ENCODE peak calls at places on chromosomes 1 and 21, in five cellular contexts. One of them, this sample, is unnamed.

GRCh38 chr1:39671793-39672550 is at the start of gene NT5C1A:
- DNase-seq in CD8-positive, alpha-beta memory T cell: no peak
- DNase-seq in foreskin keratinocyte: no peak
- DNase-seq in effector memory CD4-positive, alpha-beta T cell: no peak
- DNase-seq in mesendoderm: no peak
- DNase-seq in this sample: no peak

GRCh38 chr1:247357062-247357780 is 25.6 kb upstream of the ZNF496 start:
- DNase-seq in CD8-positive, alpha-beta memory T cell: no peak
- DNase-seq in foreskin keratinocyte: no peak
- DNase-seq in effector memory CD4-positive, alpha-beta T cell: no peak
- DNase-seq in mesendoderm: peak; percentile 94
- DNase-seq in this sample: no peak

GRCh38 chr1:19009882-19010321 is 53.4 kb upstream of the IFFO2 start:
- DNase-seq in CD8-positive, alpha-beta memory T cell: no peak
- DNase-seq in foreskin keratinocyte: peak; percentile 81
- DNase-seq in effector memory CD4-positive, alpha-beta T cell: no peak
- DNase-seq in mesendoderm: peak; percentile 98
- DNase-seq in this sample: no peak

GRCh38 chr1:54222711-54223110 is 22.7 kb downstream of the MRPL37 start:
- DNase-seq in CD8-positive, alpha-beta memory T cell: no peak
- DNase-seq in foreskin keratinocyte: no peak
- DNase-seq in effector memory CD4-positive, alpha-beta T cell: no peak
- DNase-seq in mesendoderm: no peak
- DNase-seq in this sample: no peak

GRCh38 chr1:156532374-156532773 is 31.8 kb upstream of the MEF2D start:
- DNase-seq in CD8-positive, alpha-beta memory T cell: no peak
- DNase-seq in foreskin keratinocyte: no peak
- DNase-seq in effector memory CD4-positive, alpha-beta T cell: no peak
- DNase-seq in mesendoderm: no peak
- DNase-seq in this sample: no peak

GRCh38 chr1:168819668-168820067 is 90.7 kb upstream of the DPT start:
- DNase-seq in CD8-positive, alpha-beta memory T cell: no peak
- DNase-seq in foreskin keratinocyte: no peak
- DNase-seq in effector memory CD4-positive, alpha-beta T cell: no peak
- DNase-seq in mesendoderm: no peak
- DNase-seq in this sample: no peak

GRCh38 chr1:157496121-157496526 is 56.2 kb downstream of the FCRL5 start:
- DNase-seq in CD8-positive, alpha-beta memory T cell: no peak
- DNase-seq in foreskin keratinocyte: peak; percentile 31
- DNase-seq in effector memory CD4-positive, alpha-beta T cell: no peak
- DNase-seq in mesendoderm: peak; percentile 78
- DNase-seq in this sample: peak; percentile 23

GRCh38 chr1:97190326-97190725 is 468.7 kb downstream of the PTBP2 start:
- DNase-seq in CD8-positive, alpha-beta memory T cell: no peak
- DNase-seq in foreskin keratinocyte: peak; percentile 59
- DNase-seq in effector memory CD4-positive, alpha-beta T cell: no peak
- DNase-seq in mesendoderm: peak; percentile 12
- DNase-seq in this sample: no peak

GRCh38 chr1:61568460-61569211 is 156.3 kb downstream of the TM2D1 start:
- DNase-seq in CD8-positive, alpha-beta memory T cell: no peak
- DNase-seq in foreskin keratinocyte: no peak
- DNase-seq in effector memory CD4-positive, alpha-beta T cell: no peak
- DNase-seq in mesendoderm: no peak
- DNase-seq in this sample: no peak

GRCh38 chr1:39955547-39956539 is 898 bp downstream of the MFSD2A start:
- DNase-seq in CD8-positive, alpha-beta memory T cell: peak; percentile 21
- DNase-seq in foreskin keratinocyte: peak; percentile 67
- DNase-seq in effector memory CD4-positive, alpha-beta T cell: peak; percentile 21
- DNase-seq in mesendoderm: peak; percentile 48
- DNase-seq in this sample: peak; percentile 34

DNA sequence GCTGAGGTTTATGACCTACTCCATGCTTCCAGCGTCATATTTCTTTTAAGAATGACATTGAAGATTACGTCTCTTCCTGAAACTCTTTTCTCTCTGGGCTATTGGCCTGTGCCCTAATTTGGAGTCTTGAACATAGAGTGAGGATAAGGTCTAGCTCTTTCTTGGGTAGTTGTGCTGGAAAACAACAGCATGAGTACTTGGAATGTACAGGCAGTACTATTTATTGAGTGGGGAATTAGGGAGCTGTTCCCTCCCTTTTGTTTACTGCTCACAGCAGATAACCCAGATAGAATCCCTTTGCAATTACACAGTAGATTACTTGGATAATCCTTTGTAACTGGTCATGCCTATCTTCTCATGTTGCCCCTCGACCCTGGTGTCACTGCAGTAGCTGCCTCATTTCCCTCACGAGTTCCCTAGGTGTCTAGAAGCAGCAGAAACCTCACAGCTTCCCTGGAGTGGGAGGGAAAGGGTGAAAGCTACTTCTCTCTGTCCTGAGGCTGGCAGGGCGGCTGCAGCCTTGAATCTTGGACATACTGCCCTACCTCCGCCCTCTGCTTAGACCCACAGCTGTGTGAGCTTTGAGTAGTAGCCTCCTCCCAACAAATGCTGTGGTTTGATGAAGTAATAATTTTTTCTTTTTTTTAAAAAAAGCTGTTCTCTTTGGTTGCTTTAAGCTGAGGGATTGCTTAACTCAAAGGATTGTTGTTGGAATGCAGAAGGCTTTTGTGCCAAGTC is 70.5 kb downstream of the FGGY start:
- DNase-seq in CD8-positive, alpha-beta memory T cell: no peak
- DNase-seq in foreskin keratinocyte: peak; percentile 73
- DNase-seq in effector memory CD4-positive, alpha-beta T cell: no peak
- DNase-seq in mesendoderm: peak; percentile 44
- DNase-seq in this sample: no peak
- H3K27ac ChIP-seq in CD8-positive, alpha-beta memory T cell: no peak overlapping the region
- H3K27ac ChIP-seq in foreskin keratinocyte: no peak overlapping the region
- H3K27ac ChIP-seq in effector memory CD4-positive, alpha-beta T cell: no peak overlapping the region
- H3K27ac ChIP-seq in mesendoderm: no peak overlapping the region
- H3K27ac ChIP-seq in this sample: no peak overlapping the region

DNA sequence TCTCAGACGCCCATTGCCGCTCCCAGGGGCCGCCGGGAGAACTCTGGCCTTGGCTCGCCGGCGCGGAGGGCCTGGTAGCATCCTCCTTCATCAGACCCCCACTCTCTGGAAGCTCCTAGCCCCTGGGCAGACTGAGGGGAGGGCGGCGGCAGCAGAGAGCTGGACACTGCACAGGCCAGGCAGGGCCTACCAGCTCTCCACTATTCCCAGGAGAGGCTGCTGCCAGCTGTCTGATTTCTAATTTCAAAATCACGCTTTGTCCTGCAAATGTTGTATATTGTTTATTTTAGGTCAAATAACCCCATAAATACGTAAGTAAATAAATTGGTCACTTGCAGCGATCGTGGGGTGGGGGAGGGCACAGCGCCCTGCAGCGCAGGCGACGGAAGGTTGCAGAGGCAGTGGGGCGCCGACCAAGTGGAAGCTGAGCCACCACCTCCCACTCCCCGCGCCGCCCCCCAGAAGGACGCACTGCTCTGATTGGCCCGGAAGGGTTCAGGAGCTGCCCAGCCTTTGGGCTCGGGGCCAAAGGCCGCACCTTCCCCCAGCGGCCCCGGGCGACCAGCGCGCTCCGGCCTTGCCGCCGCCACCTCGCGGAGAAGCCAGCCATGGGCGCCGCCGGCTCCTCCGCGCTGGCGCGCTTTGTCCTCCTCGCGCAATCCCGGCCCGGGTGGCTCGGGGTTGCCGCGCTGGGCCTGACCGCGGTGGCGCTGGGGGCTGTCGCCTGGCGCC is at the start of gene MTARC1:
- DNase-seq in CD8-positive, alpha-beta memory T cell: no peak
- DNase-seq in foreskin keratinocyte: no peak
- DNase-seq in effector memory CD4-positive, alpha-beta T cell: no peak
- DNase-seq in mesendoderm: peak; percentile 87
- DNase-seq in this sample: no peak
- H3K27ac ChIP-seq in CD8-positive, alpha-beta memory T cell: no peak within 1 kb of the TSS
- H3K27ac ChIP-seq in foreskin keratinocyte: no peak within 1 kb of the TSS
- H3K27ac ChIP-seq in effector memory CD4-positive, alpha-beta T cell: no peak within 1 kb of the TSS
- H3K27ac ChIP-seq in mesendoderm: peak within 1 kb of the TSS; percentile 68
- H3K27ac ChIP-seq in this sample: no peak within 1 kb of the TSS

GRCh38 chr1:227424159-227424680 is 105.9 kb upstream of the CDC42BPA start:
- DNase-seq in CD8-positive, alpha-beta memory T cell: no peak
- DNase-seq in foreskin keratinocyte: no peak
- DNase-seq in effector memory CD4-positive, alpha-beta T cell: no peak
- DNase-seq in mesendoderm: no peak
- DNase-seq in this sample: no peak
- H3K27ac ChIP-seq in CD8-positive, alpha-beta memory T cell: no peak overlapping the region
- H3K27ac ChIP-seq in foreskin keratinocyte: no peak overlapping the region
- H3K27ac ChIP-seq in effector memory CD4-positive, alpha-beta T cell: no peak overlapping the region
- H3K27ac ChIP-seq in mesendoderm: no peak overlapping the region
- H3K27ac ChIP-seq in this sample: no peak overlapping the region

GRCh38 chr1:174995121-174995520 is 4.6 kb upstream of the CACYBP start:
- DNase-seq in CD8-positive, alpha-beta memory T cell: no peak
- DNase-seq in foreskin keratinocyte: no peak
- DNase-seq in effector memory CD4-positive, alpha-beta T cell: no peak
- DNase-seq in mesendoderm: no peak
- DNase-seq in this sample: no peak
- H3K27ac ChIP-seq in CD8-positive, alpha-beta memory T cell: no peak overlapping the region
- H3K27ac ChIP-seq in foreskin keratinocyte: no peak overlapping the region
- H3K27ac ChIP-seq in effector memory CD4-positive, alpha-beta T cell: no peak overlapping the region
- H3K27ac ChIP-seq in mesendoderm: no peak overlapping the region
- H3K27ac ChIP-seq in this sample: no peak overlapping the region

DNA sequence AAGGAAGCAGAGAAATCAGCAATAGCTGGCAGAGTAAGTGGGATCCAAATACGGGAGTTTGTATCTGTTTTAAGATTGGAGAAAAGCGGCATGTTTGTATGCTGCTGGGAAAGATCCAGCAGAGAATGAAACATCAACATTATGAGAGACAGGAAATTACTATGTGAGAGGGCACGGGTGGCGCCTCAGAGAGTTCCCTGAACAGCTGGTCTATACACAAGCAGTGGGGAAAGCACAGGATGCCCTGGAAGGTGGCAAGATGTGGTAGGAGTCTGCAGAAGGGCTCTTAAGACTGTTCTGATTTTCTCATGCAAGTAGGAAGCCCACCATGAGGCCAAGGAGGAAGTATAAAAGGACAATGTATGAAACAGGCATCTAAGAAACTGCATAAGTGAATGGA is 130.4 kb downstream of the RERE start:
- DNase-seq in CD8-positive, alpha-beta memory T cell: no peak
- DNase-seq in foreskin keratinocyte: no peak
- DNase-seq in effector memory CD4-positive, alpha-beta T cell: no peak
- DNase-seq in mesendoderm: no peak
- DNase-seq in this sample: no peak
- H3K27ac ChIP-seq in CD8-positive, alpha-beta memory T cell: no peak overlapping the region
- H3K27ac ChIP-seq in foreskin keratinocyte: no peak overlapping the region
- H3K27ac ChIP-seq in effector memory CD4-positive, alpha-beta T cell: no peak overlapping the region
- H3K27ac ChIP-seq in mesendoderm: no peak overlapping the region
- H3K27ac ChIP-seq in this sample: no peak overlapping the region

GRCh38 chr1:52906135-52906603 is 15.4 kb downstream of the ECHDC2 start:
- DNase-seq in CD8-positive, alpha-beta memory T cell: no peak
- DNase-seq in foreskin keratinocyte: no peak
- DNase-seq in effector memory CD4-positive, alpha-beta T cell: no peak
- DNase-seq in mesendoderm: no peak
- DNase-seq in this sample: no peak
- H3K27ac ChIP-seq in CD8-positive, alpha-beta memory T cell: peak overlapping the region; percentile 33
- H3K27ac ChIP-seq in foreskin keratinocyte: no peak overlapping the region
- H3K27ac ChIP-seq in effector memory CD4-positive, alpha-beta T cell: no peak overlapping the region
- H3K27ac ChIP-seq in mesendoderm: no peak overlapping the region
- H3K27ac ChIP-seq in this sample: no peak overlapping the region

DNA sequence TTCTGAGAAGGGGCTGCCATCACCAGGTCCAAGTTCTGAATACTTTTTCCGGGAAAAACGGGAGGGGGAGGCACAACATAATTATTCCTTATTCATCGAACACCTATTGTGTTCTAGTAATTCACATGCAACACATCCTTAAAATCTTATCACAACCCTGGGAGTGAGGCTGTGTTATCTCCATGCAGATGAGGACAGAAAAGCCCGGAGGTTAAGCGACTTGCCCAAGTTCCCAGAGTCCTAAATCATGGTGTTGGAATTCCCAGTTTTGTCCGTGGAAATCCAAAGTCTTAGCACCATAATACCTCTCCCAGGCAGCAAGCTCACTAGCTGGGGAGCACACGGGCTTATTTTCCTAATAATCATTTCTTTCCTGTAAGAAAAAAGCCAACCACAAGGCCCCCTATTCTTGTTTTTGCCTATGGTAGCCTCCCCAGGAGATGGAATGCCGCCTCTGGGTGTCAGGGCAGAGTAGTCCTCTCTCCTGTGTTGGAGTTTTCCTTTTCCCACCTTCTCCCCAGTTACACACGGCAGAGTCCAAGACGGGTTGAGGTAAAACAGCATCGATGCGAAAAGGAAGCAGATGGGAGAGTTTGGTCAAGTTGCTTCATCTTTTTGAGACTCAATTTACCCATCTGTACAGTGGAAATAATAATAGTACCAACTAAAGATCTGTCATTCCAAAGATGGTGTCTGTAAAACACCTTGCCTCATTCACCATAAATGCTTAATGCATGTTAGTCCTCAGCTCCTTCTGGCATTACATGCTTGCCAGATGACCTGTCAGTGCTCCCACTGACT is 228.0 kb upstream of the TMEM51 start:
- DNase-seq in CD8-positive, alpha-beta memory T cell: no peak
- DNase-seq in foreskin keratinocyte: no peak
- DNase-seq in effector memory CD4-positive, alpha-beta T cell: no peak
- DNase-seq in mesendoderm: peak; percentile 88
- DNase-seq in this sample: no peak
- H3K27ac ChIP-seq in CD8-positive, alpha-beta memory T cell: no peak overlapping the region
- H3K27ac ChIP-seq in foreskin keratinocyte: peak overlapping the region; percentile 51
- H3K27ac ChIP-seq in effector memory CD4-positive, alpha-beta T cell: no peak overlapping the region
- H3K27ac ChIP-seq in mesendoderm: peak overlapping the region; percentile 1
- H3K27ac ChIP-seq in this sample: no peak overlapping the region

GRCh38 chr21:45432575-45433255 is 27.8 kb downstream of the COL18A1 start:
- DNase-seq in CD8-positive, alpha-beta memory T cell: no peak
- DNase-seq in foreskin keratinocyte: no peak
- DNase-seq in effector memory CD4-positive, alpha-beta T cell: no peak
- DNase-seq in mesendoderm: no peak
- DNase-seq in this sample: peak; percentile 4

GRCh38 chr21:45431781-45432572 is 27.0 kb downstream of the COL18A1 start:
- DNase-seq in CD8-positive, alpha-beta memory T cell: no peak
- DNase-seq in foreskin keratinocyte: no peak
- DNase-seq in effector memory CD4-positive, alpha-beta T cell: no peak
- DNase-seq in mesendoderm: no peak
- DNase-seq in this sample: no peak

GRCh38 chr21:45429221-45430164 is 24.5 kb downstream of the COL18A1 start:
- DNase-seq in CD8-positive, alpha-beta memory T cell: no peak
- DNase-seq in foreskin keratinocyte: no peak
- DNase-seq in effector memory CD4-positive, alpha-beta T cell: no peak
- DNase-seq in mesendoderm: no peak
- DNase-seq in this sample: no peak

GRCh38 chr21:45428534-45428933 is 23.6 kb downstream of the COL18A1 start:
- DNase-seq in CD8-positive, alpha-beta memory T cell: no peak
- DNase-seq in foreskin keratinocyte: no peak
- DNase-seq in effector memory CD4-positive, alpha-beta T cell: no peak
- DNase-seq in mesendoderm: no peak
- DNase-seq in this sample: no peak

GRCh38 chr21:45430521-45431501 is 25.8 kb downstream of the COL18A1 start:
- DNase-seq in CD8-positive, alpha-beta memory T cell: no peak
- DNase-seq in foreskin keratinocyte: no peak
- DNase-seq in effector memory CD4-positive, alpha-beta T cell: no peak
- DNase-seq in mesendoderm: peak; percentile 94
- DNase-seq in this sample: no peak
- H3K27ac ChIP-seq in CD8-positive, alpha-beta memory T cell: no peak overlapping the region
- H3K27ac ChIP-seq in foreskin keratinocyte: no peak overlapping the region
- H3K27ac ChIP-seq in effector memory CD4-positive, alpha-beta T cell: no peak overlapping the region
- H3K27ac ChIP-seq in mesendoderm: peak overlapping the region; percentile 4
- H3K27ac ChIP-seq in this sample: no peak overlapping the region

DNA sequence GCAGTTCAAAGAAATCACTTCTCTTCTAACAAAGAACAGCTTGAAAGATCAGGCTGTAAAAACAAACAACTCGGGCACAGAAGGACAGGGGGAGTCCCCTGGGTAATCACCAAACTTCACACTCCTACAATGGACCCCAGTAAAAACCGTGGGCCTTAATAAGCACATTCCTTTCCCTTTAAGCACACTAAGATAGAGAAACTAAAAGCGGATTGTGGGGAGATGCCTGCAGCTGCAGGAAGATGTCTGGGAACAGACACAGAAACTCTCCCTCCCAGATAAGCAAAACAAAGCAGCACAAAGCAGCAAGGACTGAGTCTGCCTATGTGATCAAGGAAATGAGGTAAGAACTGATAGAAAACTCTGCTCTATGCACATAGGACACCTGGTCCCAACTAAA is 37.6 kb upstream of the CTBS start:
- DNase-seq in CD8-positive, alpha-beta memory T cell: no peak
- DNase-seq in foreskin keratinocyte: no peak
- DNase-seq in effector memory CD4-positive, alpha-beta T cell: no peak
- DNase-seq in mesendoderm: peak; percentile 40
- DNase-seq in this sample: no peak
- H3K27ac ChIP-seq in CD8-positive, alpha-beta memory T cell: no peak overlapping the region
- H3K27ac ChIP-seq in foreskin keratinocyte: no peak overlapping the region
- H3K27ac ChIP-seq in effector memory CD4-positive, alpha-beta T cell: no peak overlapping the region
- H3K27ac ChIP-seq in mesendoderm: no peak overlapping the region
- H3K27ac ChIP-seq in this sample: no peak overlapping the region